ENCODE peak calls at places on chromosome 17, in nine cellular contexts. G is stomach; N is retinal pigment epithelial cell; W is cardiac fibroblast; D is cardiac muscle cell; Q is AG10803; L is A673; C is CD8-positive, alpha-beta memory T cell; A is ascending aorta. E is an unnamed sample.

GRCh38 chr17:28712705-28713415 is 1.2 kb upstream of the PROCA1 start:
- DNase-seq in L (no peak), C (peak), W (no peak), D (no peak), N (no peak), G (no peak), Q (no peak), A (no peak), E (no peak)

GRCh38 chr17:17675925-17676534 is 5.2 kb upstream of the RAI1 start:
- DNase-seq in G (no peak), D (no peak), N (no peak), Q (no peak), L (no peak), W (no peak), A (no peak), C (peak), E (no peak)

GRCh38 chr17:44961921-44962350 is 6.2 kb downstream of the C1QL1 start:
- DNase-seq in W (no peak), L (no peak), A (no peak), G (no peak), N (no peak), C (no peak), Q (no peak), D (no peak), E (no peak)

GRCh38 chr17:61805399-61805798 is 57.9 kb downstream of the BRIP1 start:
- DNase-seq in Q (peak), C (no peak), W (peak), D (no peak), L (no peak), N (no peak), A (no peak), G (no peak), E (no peak)

GRCh38 chr17:50021681-50022370 is 26.8 kb upstream of the DLX3 start:
- DNase-seq in Q (no peak), G (no peak), W (no peak), N (no peak), C (no peak), L (no peak), A (no peak), D (no peak), E (no peak)

GRCh38 chr17:57085448-57086068 is 512 bp downstream of the AKAP1 start:
- DNase-seq in G (peak), A (no peak), C (peak), W (peak), Q (peak), N (no peak), D (peak), L (peak), E (peak)

GRCh38 chr17:16027708-16028584 is 28.3 kb downstream of the TTC19 start:
- DNase-seq in L (peak), G (no peak), W (peak), A (no peak), Q (peak), N (peak), C (peak), D (no peak), E (no peak)

GRCh38 chr17:2347805-2348685 is 10.7 kb downstream of the SGSM2 start:
- DNase-seq in G (peak), Q (peak), N (peak), W (peak), L (peak), C (no peak), D (peak), A (no peak), E (no peak)

GRCh38 chr17:19319771-19320505 is 42.6 kb downstream of the B9D1 start:
- DNase-seq in W (no peak), A (no peak), D (no peak), C (no peak), Q (no peak), L (no peak), N (no peak), G (no peak), E (no peak)

GRCh38 chr17:6480325-6480675 is 36.0 kb downstream of the PIMREG start:
- DNase-seq in L (no peak), G (no peak), C (no peak), A (no peak), N (no peak), Q (no peak), D (no peak), W (no peak), E (no peak)

GRCh38 chr17:50620848-50621247 is 13.8 kb upstream of the ABCC3 start:
- DNase-seq in G (no peak), C (no peak), W (no peak), L (peak), N (no peak), Q (no peak), D (no peak), A (no peak), E (no peak)

GRCh38 chr17:7781467-7781866 is 52.5 kb upstream of the KDM6B start:
- DNase-seq in N (no peak), L (no peak), D (peak), W (peak), C (no peak), G (no peak), Q (peak), A (no peak), E (no peak)

GRCh38 chr17:7856081-7856791 is 1.1 kb downstream of the NAA38 start:
- DNase-seq in N (no peak), W (peak), Q (peak), D (no peak), C (peak), G (no peak), A (no peak), L (peak), E (peak)

GRCh38 chr17:48626470-48627241 is 498 bp upstream of the HOXB9 start:
- DNase-seq in Q (peak), D (no peak), L (peak), G (no peak), C (peak), N (no peak), W (no peak), A (no peak), E (no peak)

GRCh38 chr17:72412650-72413076 is 291.8 kb downstream of the SOX9 start:
- DNase-seq in A (no peak), C (no peak), Q (peak), N (no peak), D (no peak), L (no peak), W (peak), G (no peak), E (no peak)

GRCh38 chr17:27535178-27535928 is 79.1 kb downstream of the KSR1 start:
- DNase-seq in C (no peak), L (no peak), N (no peak), D (no peak), W (no peak), A (no peak), G (no peak), Q (no peak), E (no peak)

GRCh38 chr17:78899361-78900260 is 3.4 kb downstream of the CEP295NL start:
- DNase-seq in W (no peak), A (no peak), D (peak), L (no peak), N (peak), C (no peak), Q (peak), G (no peak), E (no peak)

DNA sequence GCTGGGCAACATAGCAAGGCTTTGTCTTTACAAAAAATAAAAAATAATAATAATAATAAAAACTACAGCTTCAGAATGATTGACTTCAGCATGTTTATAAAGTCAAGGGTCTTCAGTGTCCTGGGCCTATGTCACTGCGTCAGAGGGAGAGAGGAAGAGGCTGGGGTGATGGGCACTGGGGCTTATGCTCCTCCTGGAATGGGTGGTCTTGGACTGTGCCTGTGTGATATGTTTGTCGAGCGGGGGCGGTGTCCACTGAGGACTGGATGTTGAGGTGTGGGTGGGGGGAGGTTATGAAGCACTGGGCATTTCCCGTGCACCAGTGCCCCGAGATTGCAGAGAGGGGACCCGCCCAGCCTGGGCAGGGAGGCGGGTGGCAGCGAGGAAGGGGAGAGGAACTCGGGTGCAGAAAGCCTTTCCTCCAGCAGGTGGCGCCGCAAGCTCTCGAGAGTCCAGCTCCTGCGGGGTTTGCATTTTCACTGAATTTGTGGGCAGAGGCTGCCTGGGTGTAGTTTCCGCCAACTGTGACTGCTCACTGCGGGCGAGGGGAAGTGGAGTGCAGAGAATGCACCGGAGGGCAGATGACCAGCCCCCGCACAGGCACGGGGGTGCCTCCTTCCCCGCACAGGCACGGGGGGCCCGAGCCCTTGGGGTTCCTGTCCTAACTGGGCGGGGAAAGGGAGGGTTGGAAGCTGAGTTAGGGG is 190.5 kb downstream of the SEC14L1 start:
- DNase-seq in C (peak), Q (peak), N (no peak), L (peak), D (peak), W (peak), G (peak), A (peak), E (peak)
- H3K4me3 ChIP-seq in C (peak), Q (no peak), N (no peak), L (peak), D (no peak), W (no peak), G (peak), A (peak), E (no peak)

DNA sequence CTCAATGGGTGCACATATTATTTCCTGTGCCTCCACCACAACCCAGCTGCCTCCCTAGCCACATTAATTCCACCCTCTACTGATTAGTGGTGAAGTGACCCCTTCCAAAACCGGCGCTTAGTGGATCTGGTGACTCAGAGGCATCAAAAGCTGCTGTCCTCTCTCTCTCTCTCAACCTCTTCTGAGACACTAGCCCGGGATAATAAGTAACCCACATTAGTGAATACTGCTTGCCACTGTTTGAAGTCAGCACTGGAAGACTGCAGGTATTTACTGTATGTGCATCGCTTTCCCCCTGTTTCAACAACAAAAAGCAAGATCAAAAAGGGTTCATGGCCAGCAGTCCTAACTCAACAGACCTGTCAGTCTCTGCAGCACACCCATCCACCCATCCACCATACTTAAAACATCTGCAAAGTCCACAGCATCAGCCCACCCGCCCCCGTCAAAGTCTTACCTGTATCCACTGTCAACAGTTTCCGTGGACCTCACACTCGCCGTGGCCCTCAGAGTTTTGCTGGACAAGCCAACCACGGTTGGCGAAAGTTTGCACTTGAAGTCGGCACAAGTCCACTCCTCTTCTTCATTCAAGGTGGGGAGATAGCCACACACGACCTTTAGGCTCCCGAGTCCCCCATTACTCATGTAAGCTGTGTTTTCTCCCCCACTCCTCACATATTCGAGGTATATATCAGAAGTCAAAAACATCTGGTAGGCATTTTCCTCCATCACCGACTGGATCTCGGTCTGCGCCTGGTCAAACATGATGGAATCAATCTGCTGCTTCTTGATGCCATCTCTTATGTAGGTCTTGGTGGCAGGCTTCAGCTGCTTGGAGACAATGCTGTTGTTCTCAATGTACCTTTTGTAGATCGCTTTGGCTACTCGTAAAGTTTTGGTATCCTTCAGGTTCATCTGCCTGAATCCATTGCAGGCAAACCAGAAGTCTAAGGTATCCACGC is 3.8 kb downstream of the AXIN2 start:
- DNase-seq in N (no peak), Q (peak), W (peak), L (no peak), C (no peak), A (no peak), D (no peak), G (no peak), E (no peak)
- H3K4me3 ChIP-seq in N (no peak), Q (peak), W (peak), L (no peak), C (peak), A (no peak), D (peak), G (peak), E (no peak)

GRCh38 chr17:76451480-76451879 is 1.5 kb downstream of the UBE2O start:
- DNase-seq in D (no peak), G (no peak), L (no peak), Q (no peak), C (no peak), W (no peak), A (no peak), N (no peak), E (no peak)

GRCh38 chr17:76449126-76449525 is 3.8 kb downstream of the UBE2O start:
- DNase-seq in W (peak), L (no peak), A (no peak), N (no peak), G (no peak), Q (no peak), C (no peak), D (no peak), E (no peak)

GRCh38 chr17:76452646-76453430 is at the start of gene UBE2O:
- DNase-seq in D (peak), Q (peak), G (peak), A (peak), C (peak), L (peak), W (peak), N (no peak), E (peak)

GRCh38 chr17:76452102-76452645 is 778 bp downstream of the UBE2O start:
- DNase-seq in D (no peak), G (peak), W (no peak), A (no peak), L (no peak), C (no peak), N (no peak), Q (no peak), E (no peak)

DNA sequence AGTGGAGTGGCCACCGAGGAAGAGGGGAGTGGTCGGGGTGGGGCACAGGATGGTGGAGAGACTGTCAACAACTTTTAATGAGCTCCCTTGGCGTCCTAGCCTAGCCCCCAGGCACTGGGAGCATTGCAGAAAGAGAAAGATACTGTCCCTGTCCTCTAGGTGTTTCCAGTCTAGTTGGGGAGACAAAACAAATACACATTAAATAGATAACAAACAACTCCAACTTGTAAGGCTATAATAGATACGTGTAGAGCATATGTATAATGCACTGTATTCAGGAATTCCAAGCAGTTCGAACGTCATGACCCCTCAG is 435 bp upstream of the UBE2O start:
- DNase-seq in C (no peak), L (no peak), Q (no peak), N (no peak), G (no peak), W (no peak), D (no peak), A (no peak), E (no peak)
- H3K4me3 ChIP-seq in C (peak), L (no peak), Q (no peak), N (no peak), G (peak), W (no peak), D (no peak), A (peak), E (peak)

GRCh38 chr17:81120695-81121621 is 44.3 kb upstream of the PVALEF start:
- DNase-seq in G (no peak), Q (no peak), N (no peak), D (no peak), C (no peak), A (no peak), W (no peak), L (no peak), E (no peak)

GRCh38 chr17:81121841-81122733 is 43.2 kb upstream of the PVALEF start:
- DNase-seq in N (no peak), L (no peak), A (no peak), D (no peak), G (no peak), C (no peak), Q (no peak), W (no peak), E (no peak)

GRCh38 chr17:81119223-81120148 is 45.8 kb upstream of the PVALEF start:
- DNase-seq in Q (peak), N (peak), G (peak), L (peak), W (peak), C (peak), D (peak), A (peak), E (peak)

GRCh38 chr17:81118308-81119221 is 46.7 kb upstream of the PVALEF start:
- DNase-seq in Q (no peak), G (no peak), L (no peak), D (no peak), C (no peak), W (no peak), A (no peak), N (no peak), E (no peak)

GRCh38 chr17:81120149-81120484 is 45.2 kb upstream of the PVALEF start:
- DNase-seq in D (no peak), N (no peak), L (no peak), G (no peak), C (no peak), W (no peak), A (no peak), Q (no peak), E (no peak)
- H3K4me3 ChIP-seq in D (no peak), N (no peak), L (peak), G (peak), C (no peak), W (no peak), A (no peak), Q (no peak), E (peak)